ENCODE peak calls at places on chromosomes 5 and 9, in seven cellular contexts. J, V, Y, I, F, B and R are unnamed samples.

GRCh38 chr5:73122875-73123810 is 2.8 kb downstream of the TMEM171 start:
- DNase-seq in J (no peak), V (no peak), Y (no peak), I (no peak), F (no peak), B (no peak), R (no peak)

GRCh38 chr9:35935261-35935660 is 22.7 kb downstream of the OR2S2 start:
- DNase-seq in J (no peak), V (no peak), Y (no peak), I (no peak), F (no peak), B (no peak), R (no peak)

GRCh38 chr5:527646-528591 is 3.7 kb upstream of the SLC9A3 start:
- DNase-seq in J (no peak), V (no peak), Y (no peak), I (peak), F (peak), B (peak), R (no peak)

GRCh38 chr9:21970001-21970799 is 24.0 kb downstream of the CDKN2A start:
- DNase-seq in J (no peak), V (no peak), Y (no peak), I (no peak), F (no peak), B (no peak), R (no peak)

GRCh38 chr9:85212887-85213286 is 528.9 kb downstream of the AGTPBP1 start:
- DNase-seq in J (peak), V (no peak), Y (no peak), I (no peak), F (no peak), B (no peak), R (no peak)

GRCh38 chr9:69157751-69158466 is 16.2 kb upstream of the TJP2 start:
- DNase-seq in J (no peak), V (no peak), Y (no peak), I (peak), F (no peak), B (no peak), R (no peak)

GRCh38 chr5:65801332-65801731 is 79.3 kb downstream of the NLN start:
- DNase-seq in J (no peak), V (no peak), Y (no peak), I (no peak), F (no peak), B (no peak), R (no peak)

GRCh38 chr5:149962040-149962439 is 1.5 kb downstream of the SLC26A2 start:
- DNase-seq in J (no peak), V (no peak), Y (no peak), I (peak), F (no peak), B (no peak), R (no peak)

GRCh38 chr9:111891910-111892499 is 4.6 kb upstream of the UGCG start:
- DNase-seq in J (no peak), V (no peak), Y (no peak), I (no peak), F (no peak), B (peak), R (no peak)

GRCh38 chr9:8571648-8572047 is 772.1 kb upstream of the DMAC1 start:
- DNase-seq in J (no peak), V (no peak), Y (no peak), I (no peak), F (no peak), B (no peak), R (no peak)

GRCh38 chr9:93813221-93813620 is 141.9 kb downstream of the BARX1 start:
- DNase-seq in J (no peak), V (no peak), Y (no peak), I (no peak), F (no peak), B (no peak), R (no peak)

GRCh38 chr9:38023661-38024035 is 45.4 kb downstream of the SHB start:
- DNase-seq in J (no peak), V (no peak), Y (no peak), I (no peak), F (no peak), B (no peak), R (no peak)

GRCh38 chr9:89529243-89530030 is 31.5 kb upstream of the SEMA4D start:
- DNase-seq in J (no peak), V (no peak), Y (no peak), I (no peak), F (no peak), B (no peak), R (no peak)

GRCh38 chr9:129506892-129507291 is 114.0 kb downstream of the C9orf50 start:
- DNase-seq in J (no peak), V (no peak), Y (no peak), I (no peak), F (peak), B (no peak), R (no peak)

GRCh38 chr5:9653811-9654210 is 23.7 kb upstream of the TAS2R1 start:
- DNase-seq in J (peak), V (peak), Y (no peak), I (no peak), F (no peak), B (no peak), R (no peak)